ENCODE peak calls at places on chromosome 21, in ten cellular contexts. One of them, this sample, is unnamed.

GRCh38 chr21:34623519-34623918 is 8.6 kb upstream of the RCAN1 start:
- DNase-seq in ELR: no peak
- DNase-seq in NCI-H1105: no peak
- DNase-seq in keratinocyte: no peak
- DNase-seq in caudate nucleus: no peak
- DNase-seq in AG09319: no peak
- DNase-seq in mucosa of gallbladder: no peak
- DNase-seq in MV-4-11: peak; percentile 83
- DNase-seq in NCI-H2107: no peak
- DNase-seq in psoas muscle: no peak
- DNase-seq in this sample: no peak

GRCh38 chr21:41321211-41321907 is 4.8 kb downstream of the FAM3B start:
- DNase-seq in mucosa of gallbladder: no peak
- DNase-seq in psoas muscle: no peak
- DNase-seq in AG09319: no peak
- DNase-seq in caudate nucleus: no peak
- DNase-seq in NCI-H2107: peak; percentile 46
- DNase-seq in MV-4-11: no peak
- DNase-seq in ELR: no peak
- DNase-seq in keratinocyte: no peak
- DNase-seq in NCI-H1105: peak; percentile 1
- DNase-seq in this sample: no peak

GRCh38 chr21:43287974-43288755 is 119.4 kb downstream of the CRYAA start:
- DNase-seq in AG09319: no peak
- DNase-seq in psoas muscle: peak; percentile 11
- DNase-seq in NCI-H2107: no peak
- DNase-seq in NCI-H1105: no peak
- DNase-seq in mucosa of gallbladder: peak; percentile 52
- DNase-seq in MV-4-11: no peak
- DNase-seq in ELR: no peak
- DNase-seq in caudate nucleus: no peak
- DNase-seq in keratinocyte: no peak
- DNase-seq in this sample: peak; percentile 94

GRCh38 chr21:46022551-46023107 is 41.1 kb downstream of the COL6A1 start:
- DNase-seq in caudate nucleus: no peak
- DNase-seq in AG09319: no peak
- DNase-seq in mucosa of gallbladder: no peak
- DNase-seq in NCI-H1105: no peak
- DNase-seq in ELR: no peak
- DNase-seq in NCI-H2107: no peak
- DNase-seq in keratinocyte: no peak
- DNase-seq in MV-4-11: no peak
- DNase-seq in psoas muscle: peak; percentile 50
- DNase-seq in this sample: peak; percentile 6

GRCh38 chr21:16837319-16837718 is 675.5 kb upstream of the CXADR start:
- DNase-seq in ELR: peak; percentile 19
- DNase-seq in MV-4-11: no peak
- DNase-seq in AG09319: no peak
- DNase-seq in caudate nucleus: no peak
- DNase-seq in NCI-H1105: no peak
- DNase-seq in NCI-H2107: no peak
- DNase-seq in keratinocyte: no peak
- DNase-seq in mucosa of gallbladder: no peak
- DNase-seq in psoas muscle: no peak
- DNase-seq in this sample: no peak

GRCh38 chr21:46193829-46194373 is 9.6 kb upstream of the SPATC1L start:
- DNase-seq in mucosa of gallbladder: no peak
- DNase-seq in AG09319: no peak
- DNase-seq in MV-4-11: no peak
- DNase-seq in ELR: no peak
- DNase-seq in psoas muscle: no peak
- DNase-seq in caudate nucleus: no peak
- DNase-seq in NCI-H1105: no peak
- DNase-seq in keratinocyte: no peak
- DNase-seq in NCI-H2107: no peak
- DNase-seq in this sample: no peak

GRCh38 chr21:33403128-33403785 is at the start of gene IFNGR2:
- DNase-seq in mucosa of gallbladder: no peak
- DNase-seq in NCI-H2107: no peak
- DNase-seq in caudate nucleus: no peak
- DNase-seq in AG09319: no peak
- DNase-seq in psoas muscle: peak; percentile 52
- DNase-seq in NCI-H1105: peak; percentile 24
- DNase-seq in MV-4-11: no peak
- DNase-seq in keratinocyte: no peak
- DNase-seq in ELR: peak; percentile 47
- DNase-seq in this sample: no peak

GRCh38 chr21:38818336-38818723 is 12.6 kb downstream of the ETS2 start:
- DNase-seq in NCI-H2107: no peak
- DNase-seq in caudate nucleus: no peak
- DNase-seq in AG09319: no peak
- DNase-seq in MV-4-11: no peak
- DNase-seq in NCI-H1105: no peak
- DNase-seq in mucosa of gallbladder: no peak
- DNase-seq in keratinocyte: no peak
- DNase-seq in ELR: no peak
- DNase-seq in psoas muscle: no peak
- DNase-seq in this sample: no peak

GRCh38 chr21:27104749-27105439 is 138.0 kb upstream of the ADAMTS5 start:
- DNase-seq in psoas muscle: no peak
- DNase-seq in NCI-H1105: no peak
- DNase-seq in mucosa of gallbladder: no peak
- DNase-seq in ELR: peak; percentile 25
- DNase-seq in NCI-H2107: no peak
- DNase-seq in MV-4-11: no peak
- DNase-seq in keratinocyte: no peak
- DNase-seq in caudate nucleus: no peak
- DNase-seq in AG09319: no peak
- DNase-seq in this sample: no peak

GRCh38 chr21:44962481-44962966 is 22.7 kb downstream of the SLX9 start:
- DNase-seq in ELR: peak; percentile 94
- DNase-seq in psoas muscle: no peak
- DNase-seq in keratinocyte: no peak
- DNase-seq in AG09319: peak; percentile 66
- DNase-seq in NCI-H2107: no peak
- DNase-seq in NCI-H1105: no peak
- DNase-seq in caudate nucleus: no peak
- DNase-seq in mucosa of gallbladder: peak; percentile 48
- DNase-seq in MV-4-11: no peak
- DNase-seq in this sample: no peak

GRCh38 chr21:40191196-40191595 is 324.0 kb downstream of the PCP4 start:
- DNase-seq in psoas muscle: no peak
- DNase-seq in MV-4-11: no peak
- DNase-seq in ELR: no peak
- DNase-seq in caudate nucleus: no peak
- DNase-seq in NCI-H1105: no peak
- DNase-seq in AG09319: no peak
- DNase-seq in mucosa of gallbladder: no peak
- DNase-seq in NCI-H2107: no peak
- DNase-seq in keratinocyte: no peak
- DNase-seq in this sample: no peak

GRCh38 chr21:44498965-44499560 is 40.9 kb downstream of the KRTAP10-1 start:
- DNase-seq in AG09319: no peak
- DNase-seq in NCI-H2107: no peak
- DNase-seq in NCI-H1105: no peak
- DNase-seq in ELR: no peak
- DNase-seq in caudate nucleus: no peak
- DNase-seq in keratinocyte: no peak
- DNase-seq in psoas muscle: no peak
- DNase-seq in MV-4-11: no peak
- DNase-seq in mucosa of gallbladder: no peak
- DNase-seq in this sample: no peak

GRCh38 chr21:45078877-45079281 is 4.5 kb downstream of the ADARB1 start:
- DNase-seq in psoas muscle: no peak
- DNase-seq in keratinocyte: no peak
- DNase-seq in ELR: peak; percentile 94
- DNase-seq in NCI-H1105: no peak
- DNase-seq in MV-4-11: peak; percentile 94
- DNase-seq in mucosa of gallbladder: no peak
- DNase-seq in NCI-H2107: no peak
- DNase-seq in AG09319: no peak
- DNase-seq in caudate nucleus: no peak
- DNase-seq in this sample: no peak

GRCh38 chr21:41707231-41707988 is 59.4 kb downstream of the RIPK4 start:
- DNase-seq in AG09319: no peak
- DNase-seq in MV-4-11: no peak
- DNase-seq in keratinocyte: no peak
- DNase-seq in NCI-H2107: peak; percentile 22
- DNase-seq in mucosa of gallbladder: peak; percentile 64
- DNase-seq in ELR: peak; percentile 22
- DNase-seq in psoas muscle: no peak
- DNase-seq in NCI-H1105: no peak
- DNase-seq in caudate nucleus: no peak
- DNase-seq in this sample: no peak

GRCh38 chr21:35273331-35273730 is 224.2 kb upstream of the RUNX1 start:
- DNase-seq in ELR: no peak
- DNase-seq in MV-4-11: no peak
- DNase-seq in NCI-H2107: no peak
- DNase-seq in psoas muscle: no peak
- DNase-seq in AG09319: no peak
- DNase-seq in NCI-H1105: no peak
- DNase-seq in mucosa of gallbladder: no peak
- DNase-seq in caudate nucleus: no peak
- DNase-seq in keratinocyte: no peak
- DNase-seq in this sample: no peak

GRCh38 chr21:25362375-25363267 is 244.7 kb downstream of the MRPL39 start:
- DNase-seq in NCI-H2107: no peak
- DNase-seq in MV-4-11: no peak
- DNase-seq in caudate nucleus: no peak
- DNase-seq in NCI-H1105: no peak
- DNase-seq in psoas muscle: no peak
- DNase-seq in AG09319: no peak
- DNase-seq in keratinocyte: no peak
- DNase-seq in mucosa of gallbladder: no peak
- DNase-seq in ELR: no peak
- DNase-seq in this sample: no peak

GRCh38 chr21:38740131-38740530 is 65.6 kb upstream of the ETS2 start:
- DNase-seq in NCI-H2107: no peak
- DNase-seq in keratinocyte: no peak
- DNase-seq in mucosa of gallbladder: no peak
- DNase-seq in ELR: no peak
- DNase-seq in caudate nucleus: no peak
- DNase-seq in psoas muscle: no peak
- DNase-seq in NCI-H1105: no peak
- DNase-seq in MV-4-11: no peak
- DNase-seq in AG09319: no peak
- DNase-seq in this sample: no peak

GRCh38 chr21:34886554-34887385 is 162.3 kb downstream of the RUNX1 start:
- DNase-seq in NCI-H1105: peak; percentile 12
- DNase-seq in mucosa of gallbladder: no peak
- DNase-seq in MV-4-11: no peak
- DNase-seq in AG09319: no peak
- DNase-seq in keratinocyte: no peak
- DNase-seq in ELR: peak; percentile 52
- DNase-seq in NCI-H2107: no peak
- DNase-seq in psoas muscle: peak; percentile 35
- DNase-seq in caudate nucleus: no peak
- DNase-seq in this sample: no peak

GRCh38 chr21:17732306-17732705 is 86.8 kb downstream of the C21orf91 start:
- DNase-seq in ELR: no peak
- DNase-seq in keratinocyte: no peak
- DNase-seq in NCI-H1105: peak; percentile 54
- DNase-seq in MV-4-11: no peak
- DNase-seq in NCI-H2107: no peak
- DNase-seq in psoas muscle: no peak
- DNase-seq in AG09319: no peak
- DNase-seq in mucosa of gallbladder: no peak
- DNase-seq in caudate nucleus: no peak
- DNase-seq in this sample: no peak

GRCh38 chr21:41231060-41231459 is 63.1 kb downstream of the BACE2 start:
- DNase-seq in mucosa of gallbladder: no peak
- DNase-seq in keratinocyte: no peak
- DNase-seq in AG09319: no peak
- DNase-seq in MV-4-11: no peak
- DNase-seq in NCI-H2107: no peak
- DNase-seq in psoas muscle: no peak
- DNase-seq in caudate nucleus: no peak
- DNase-seq in NCI-H1105: no peak
- DNase-seq in ELR: no peak
- DNase-seq in this sample: no peak

GRCh38 chr21:41895643-41896493 is 16.7 kb upstream of the PRDM15 start:
- DNase-seq in caudate nucleus: no peak
- DNase-seq in AG09319: no peak
- DNase-seq in NCI-H2107: no peak
- DNase-seq in NCI-H1105: no peak
- DNase-seq in keratinocyte: no peak
- DNase-seq in mucosa of gallbladder: no peak
- DNase-seq in MV-4-11: peak; percentile 50
- DNase-seq in ELR: no peak
- DNase-seq in psoas muscle: no peak
- DNase-seq in this sample: no peak

GRCh38 chr21:35343046-35343816 is 294.1 kb upstream of the RUNX1 start:
- DNase-seq in caudate nucleus: no peak
- DNase-seq in psoas muscle: no peak
- DNase-seq in MV-4-11: no peak
- DNase-seq in keratinocyte: no peak
- DNase-seq in NCI-H2107: no peak
- DNase-seq in ELR: no peak
- DNase-seq in AG09319: no peak
- DNase-seq in mucosa of gallbladder: no peak
- DNase-seq in NCI-H1105: no peak
- DNase-seq in this sample: no peak

GRCh38 chr21:44800103-44800502 is 1.5 kb downstream of the UBE2G2 start:
- DNase-seq in keratinocyte: no peak
- DNase-seq in MV-4-11: no peak
- DNase-seq in caudate nucleus: no peak
- DNase-seq in psoas muscle: no peak
- DNase-seq in AG09319: no peak
- DNase-seq in NCI-H2107: no peak
- DNase-seq in mucosa of gallbladder: peak; percentile 31
- DNase-seq in NCI-H1105: no peak
- DNase-seq in ELR: peak; percentile 28
- DNase-seq in this sample: peak; percentile 63

GRCh38 chr21:42636931-42637601 is 16.4 kb upstream of the PDE9A start:
- DNase-seq in caudate nucleus: no peak
- DNase-seq in keratinocyte: no peak
- DNase-seq in NCI-H1105: no peak
- DNase-seq in MV-4-11: no peak
- DNase-seq in ELR: no peak
- DNase-seq in NCI-H2107: no peak
- DNase-seq in AG09319: no peak
- DNase-seq in mucosa of gallbladder: no peak
- DNase-seq in psoas muscle: no peak
- DNase-seq in this sample: no peak

GRCh38 chr21:41615613-41616012 is 107.7 kb upstream of the TMPRSS2 start:
- DNase-seq in AG09319: peak; percentile 96
- DNase-seq in caudate nucleus: no peak
- DNase-seq in keratinocyte: no peak
- DNase-seq in ELR: peak; percentile 80
- DNase-seq in NCI-H2107: no peak
- DNase-seq in psoas muscle: no peak
- DNase-seq in mucosa of gallbladder: no peak
- DNase-seq in MV-4-11: no peak
- DNase-seq in NCI-H1105: no peak
- DNase-seq in this sample: no peak